ENCODE peak calls at places on chromosomes 2 and 18, in five cellular contexts. One of them, this sample, is unnamed.

GRCh38 chr2:207312006-207312356 is 146.2 kb upstream of the KLF7 start:
- DNase-seq in kidney epithelial cell: no peak
- DNase-seq in Peyer's patch: no peak
- DNase-seq in GM12865: no peak
- DNase-seq in choroid plexus epithelial cell: peak
- DNase-seq in this sample: no peak

GRCh38 chr18:79911009-79911870 is 40.2 kb downstream of the SLC66A2 start:
- DNase-seq in kidney epithelial cell: no peak
- DNase-seq in Peyer's patch: no peak
- DNase-seq in GM12865: no peak
- DNase-seq in choroid plexus epithelial cell: no peak
- DNase-seq in this sample: no peak

GRCh38 chr2:181158453-181158852 is 178.0 kb downstream of the UBE2E3 start:
- DNase-seq in kidney epithelial cell: no peak
- DNase-seq in Peyer's patch: no peak
- DNase-seq in GM12865: no peak
- DNase-seq in choroid plexus epithelial cell: no peak
- DNase-seq in this sample: no peak

GRCh38 chr18:58196164-58196563 is 152.1 kb downstream of the NEDD4L start:
- DNase-seq in kidney epithelial cell: no peak
- DNase-seq in Peyer's patch: no peak
- DNase-seq in GM12865: no peak
- DNase-seq in choroid plexus epithelial cell: no peak
- DNase-seq in this sample: peak

GRCh38 chr2:133886735-133887675 is 318.7 kb upstream of the NCKAP5 start:
- DNase-seq in kidney epithelial cell: peak
- DNase-seq in Peyer's patch: peak
- DNase-seq in GM12865: peak
- DNase-seq in choroid plexus epithelial cell: peak
- DNase-seq in this sample: peak

GRCh38 chr2:61962095-61962984 is 56.9 kb downstream of the COMMD1 start:
- DNase-seq in kidney epithelial cell: no peak
- DNase-seq in Peyer's patch: no peak
- DNase-seq in GM12865: no peak
- DNase-seq in choroid plexus epithelial cell: peak
- DNase-seq in this sample: no peak

GRCh38 chr2:7043689-7044088 is 126.5 kb downstream of the RNF144A start:
- DNase-seq in kidney epithelial cell: no peak
- DNase-seq in Peyer's patch: no peak
- DNase-seq in GM12865: no peak
- DNase-seq in choroid plexus epithelial cell: peak
- DNase-seq in this sample: no peak

GRCh38 chr2:235135990-235136561 is 184.3 kb downstream of the SH3BP4 start:
- DNase-seq in kidney epithelial cell: no peak
- DNase-seq in Peyer's patch: peak
- DNase-seq in GM12865: peak
- DNase-seq in choroid plexus epithelial cell: peak
- DNase-seq in this sample: peak

GRCh38 chr18:79779021-79779699 is 18.6 kb upstream of the KCNG2 start:
- DNase-seq in kidney epithelial cell: no peak
- DNase-seq in Peyer's patch: peak
- DNase-seq in GM12865: no peak
- DNase-seq in choroid plexus epithelial cell: no peak
- DNase-seq in this sample: no peak

GRCh38 chr18:23038712-23039111 is 96.6 kb upstream of the CABLES1 start:
- DNase-seq in kidney epithelial cell: peak
- DNase-seq in Peyer's patch: no peak
- DNase-seq in GM12865: no peak
- DNase-seq in choroid plexus epithelial cell: peak
- DNase-seq in this sample: peak

GRCh38 chr2:177636672-177637071 is 244.1 kb downstream of the AGPS start:
- DNase-seq in kidney epithelial cell: no peak
- DNase-seq in Peyer's patch: no peak
- DNase-seq in GM12865: no peak
- DNase-seq in choroid plexus epithelial cell: no peak
- DNase-seq in this sample: no peak

GRCh38 chr2:183610724-183611123 is 486.5 kb downstream of the NUP35 start:
- DNase-seq in kidney epithelial cell: no peak
- DNase-seq in Peyer's patch: no peak
- DNase-seq in GM12865: no peak
- DNase-seq in choroid plexus epithelial cell: no peak
- DNase-seq in this sample: no peak

GRCh38 chr2:129255610-129256313 is 723.7 kb upstream of the RAB6C start:
- DNase-seq in kidney epithelial cell: no peak
- DNase-seq in Peyer's patch: no peak
- DNase-seq in GM12865: no peak
- DNase-seq in choroid plexus epithelial cell: no peak
- DNase-seq in this sample: peak

GRCh38 chr2:100801402-100801801 is 18.5 kb upstream of the NPAS2 start:
- DNase-seq in kidney epithelial cell: peak
- DNase-seq in Peyer's patch: no peak
- DNase-seq in GM12865: no peak
- DNase-seq in choroid plexus epithelial cell: no peak
- DNase-seq in this sample: peak
- H3K4me3 ChIP-seq in kidney epithelial cell: no peak
- H3K4me3 ChIP-seq in Peyer's patch: no peak
- H3K4me3 ChIP-seq in GM12865: no peak
- H3K4me3 ChIP-seq in choroid plexus epithelial cell: no peak
- H3K4me3 ChIP-seq in this sample: no peak

GRCh38 chr2:169259402-169259801 is 102.9 kb downstream of the LRP2 start:
- DNase-seq in kidney epithelial cell: no peak
- DNase-seq in Peyer's patch: no peak
- DNase-seq in GM12865: no peak
- DNase-seq in choroid plexus epithelial cell: no peak
- DNase-seq in this sample: no peak

GRCh38 chr2:169265581-169265980 is 96.8 kb downstream of the LRP2 start:
- DNase-seq in kidney epithelial cell: no peak
- DNase-seq in Peyer's patch: no peak
- DNase-seq in GM12865: no peak
- DNase-seq in choroid plexus epithelial cell: no peak
- DNase-seq in this sample: no peak

GRCh38 chr2:169260846-169261245 is 101.5 kb downstream of the LRP2 start:
- DNase-seq in kidney epithelial cell: no peak
- DNase-seq in Peyer's patch: no peak
- DNase-seq in GM12865: no peak
- DNase-seq in choroid plexus epithelial cell: no peak
- DNase-seq in this sample: no peak

GRCh38 chr2:169258045-169258601 is 104.2 kb downstream of the LRP2 start:
- DNase-seq in kidney epithelial cell: no peak
- DNase-seq in Peyer's patch: no peak
- DNase-seq in GM12865: no peak
- DNase-seq in choroid plexus epithelial cell: peak
- DNase-seq in this sample: peak

GRCh38 chr2:169260246-169260645 is 102.1 kb downstream of the LRP2 start:
- DNase-seq in kidney epithelial cell: no peak
- DNase-seq in Peyer's patch: no peak
- DNase-seq in GM12865: peak
- DNase-seq in choroid plexus epithelial cell: no peak
- DNase-seq in this sample: no peak
- TF ChIP-seq CTCF in kidney epithelial cell: no peak
- TF ChIP-seq CTCF in Peyer's patch: no peak
- TF ChIP-seq CTCF in GM12865: no peak
- TF ChIP-seq CTCF in choroid plexus epithelial cell: no peak
- TF ChIP-seq CTCF in this sample: no peak

GRCh38 chr2:99487906-99488305 is 1.9 kb downstream of the REV1 start:
- DNase-seq in kidney epithelial cell: no peak
- DNase-seq in Peyer's patch: no peak
- DNase-seq in GM12865: no peak
- DNase-seq in choroid plexus epithelial cell: no peak
- DNase-seq in this sample: no peak
- H3K4me3 ChIP-seq in kidney epithelial cell: no peak
- H3K4me3 ChIP-seq in Peyer's patch: no peak
- H3K4me3 ChIP-seq in GM12865: no peak
- H3K4me3 ChIP-seq in choroid plexus epithelial cell: no peak
- H3K4me3 ChIP-seq in this sample: no peak

GRCh38 chr2:120176526-120176925 is 46.7 kb downstream of the TMEM185B start:
- DNase-seq in kidney epithelial cell: no peak
- DNase-seq in Peyer's patch: no peak
- DNase-seq in GM12865: no peak
- DNase-seq in choroid plexus epithelial cell: no peak
- DNase-seq in this sample: no peak

GRCh38 chr2:120175000-120175581 is 48.1 kb downstream of the TMEM185B start:
- DNase-seq in kidney epithelial cell: peak
- DNase-seq in Peyer's patch: no peak
- DNase-seq in GM12865: peak
- DNase-seq in choroid plexus epithelial cell: peak
- DNase-seq in this sample: peak

GRCh38 chr2:120177973-120178372 is 45.2 kb downstream of the TMEM185B start:
- DNase-seq in kidney epithelial cell: no peak
- DNase-seq in Peyer's patch: no peak
- DNase-seq in GM12865: peak
- DNase-seq in choroid plexus epithelial cell: no peak
- DNase-seq in this sample: no peak

GRCh38 chr2:120180066-120180465 is 43.1 kb downstream of the TMEM185B start:
- DNase-seq in kidney epithelial cell: no peak
- DNase-seq in Peyer's patch: no peak
- DNase-seq in GM12865: no peak
- DNase-seq in choroid plexus epithelial cell: no peak
- DNase-seq in this sample: no peak

GRCh38 chr2:120177011-120177621 is 46.1 kb downstream of the TMEM185B start:
- DNase-seq in kidney epithelial cell: no peak
- DNase-seq in Peyer's patch: peak
- DNase-seq in GM12865: peak
- DNase-seq in choroid plexus epithelial cell: no peak
- DNase-seq in this sample: peak
- TF ChIP-seq CTCF in kidney epithelial cell: no peak
- TF ChIP-seq CTCF in Peyer's patch: peak
- TF ChIP-seq CTCF in GM12865: peak
- TF ChIP-seq CTCF in choroid plexus epithelial cell: peak
- TF ChIP-seq CTCF in this sample: peak

GRCh38 chr18:3966246-3966984 is 488.7 kb downstream of the DLGAP1 start:
- DNase-seq in kidney epithelial cell: no peak
- DNase-seq in Peyer's patch: no peak
- DNase-seq in GM12865: no peak
- DNase-seq in choroid plexus epithelial cell: no peak
- DNase-seq in this sample: no peak
- H3K4me3 ChIP-seq in kidney epithelial cell: no peak
- H3K4me3 ChIP-seq in Peyer's patch: no peak
- H3K4me3 ChIP-seq in GM12865: no peak
- H3K4me3 ChIP-seq in choroid plexus epithelial cell: no peak
- H3K4me3 ChIP-seq in this sample: no peak

DNA sequence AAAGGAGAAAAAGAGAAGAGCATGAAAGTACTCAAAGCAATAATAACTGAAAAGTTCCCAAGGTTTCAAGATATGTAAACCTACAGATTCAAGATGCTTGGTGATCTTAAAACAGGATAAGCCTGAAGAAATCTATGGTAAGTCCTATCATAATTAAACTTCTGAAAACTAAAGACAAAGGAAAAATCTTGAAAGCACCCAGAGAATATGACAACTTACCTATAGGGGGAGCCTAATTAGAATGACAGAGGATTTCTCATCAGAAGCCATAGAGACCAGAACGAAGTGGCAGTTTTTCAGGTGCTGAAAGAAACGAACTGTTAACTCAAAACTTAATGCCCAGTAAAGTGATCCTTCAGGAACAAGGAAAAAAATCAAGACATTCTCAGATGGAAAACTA is 59.7 kb downstream of the XDH start:
- DNase-seq in kidney epithelial cell: no peak
- DNase-seq in Peyer's patch: no peak
- DNase-seq in GM12865: peak
- DNase-seq in choroid plexus epithelial cell: peak
- DNase-seq in this sample: peak
- TF ChIP-seq CTCF in kidney epithelial cell: peak
- TF ChIP-seq CTCF in Peyer's patch: no peak
- TF ChIP-seq CTCF in GM12865: peak
- TF ChIP-seq CTCF in choroid plexus epithelial cell: peak
- TF ChIP-seq CTCF in this sample: peak

DNA sequence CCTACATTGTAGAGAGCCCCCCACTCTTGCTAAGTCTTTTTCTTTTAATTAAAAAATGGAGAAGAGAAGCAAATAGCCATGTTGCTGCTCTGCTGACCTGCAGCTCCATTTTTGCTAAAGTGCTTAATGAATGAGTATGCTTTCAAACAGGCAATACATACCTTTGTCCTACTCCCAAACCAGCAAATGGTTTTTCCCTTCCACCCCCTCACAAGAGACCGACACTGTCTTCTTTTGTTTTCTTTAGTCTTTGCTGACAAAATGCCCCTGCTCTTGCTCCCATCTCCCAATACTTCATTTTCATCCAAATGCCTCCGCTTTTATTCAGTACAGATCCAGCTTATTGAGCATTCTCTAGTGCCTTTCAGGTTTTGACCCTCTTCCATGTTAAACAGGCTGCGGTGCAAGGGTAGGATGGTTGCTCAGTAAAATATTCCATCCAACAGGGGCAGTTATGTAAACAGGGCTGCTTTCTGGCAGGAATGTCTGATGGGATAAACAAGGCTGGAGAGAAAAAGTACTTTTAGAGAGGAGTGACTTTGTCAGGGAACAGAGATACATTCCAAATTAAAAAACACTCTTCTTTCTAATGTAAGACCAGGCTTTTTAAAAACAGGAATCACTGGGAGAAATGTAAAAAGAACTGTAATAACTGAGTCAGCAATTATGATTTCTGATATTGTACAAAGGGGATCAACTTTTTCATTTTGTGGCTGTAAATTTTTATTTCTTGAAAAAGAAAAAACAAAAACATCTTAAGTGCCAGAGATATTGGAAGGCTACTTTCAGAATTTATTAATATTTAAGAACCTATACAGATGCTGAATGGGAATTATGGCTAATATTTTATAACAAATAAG is 136.8 kb downstream of the MEP1B start:
- DNase-seq in kidney epithelial cell: no peak
- DNase-seq in Peyer's patch: no peak
- DNase-seq in GM12865: no peak
- DNase-seq in choroid plexus epithelial cell: peak
- DNase-seq in this sample: no peak
- H3K4me3 ChIP-seq in kidney epithelial cell: no peak
- H3K4me3 ChIP-seq in Peyer's patch: no peak
- H3K4me3 ChIP-seq in GM12865: no peak
- H3K4me3 ChIP-seq in choroid plexus epithelial cell: no peak
- H3K4me3 ChIP-seq in this sample: no peak

This sample was measured in epithelial cell of esophagus.